ENCODE peak calls at places on chromosomes 16 and 17, in eight cellular contexts. One of them, this sample, is unnamed.
A peak's percentile ranks its signal among the peaks of the same experiment; 100 is the strongest.

GRCh38 chr17:3985800-3986199 is 21.6 kb upstream of the ATP2A3 start:
- DNase-seq in colonic mucosa: no peak
- DNase-seq in hepatocyte: no peak
- DNase-seq in pancreas: no peak
- DNase-seq in BE2C: no peak
- DNase-seq in AG04450: no peak
- DNase-seq in right cardiac atrium: no peak
- DNase-seq in heart right ventricle: no peak
- DNase-seq in this sample: peak; percentile 45

GRCh38 chr17:5526821-5527598 is 40.6 kb downstream of the MIS12 start:
- DNase-seq in colonic mucosa: peak; percentile 32
- DNase-seq in hepatocyte: peak; percentile 91
- DNase-seq in pancreas: peak; percentile 7
- DNase-seq in BE2C: peak; percentile 78
- DNase-seq in AG04450: peak; percentile 91
- DNase-seq in right cardiac atrium: peak; percentile 84
- DNase-seq in heart right ventricle: peak; percentile 51
- DNase-seq in this sample: no peak

GRCh38 chr16:2308089-2308962 is 32.2 kb downstream of the ABCA3 start:
- DNase-seq in colonic mucosa: no peak
- DNase-seq in hepatocyte: no peak
- DNase-seq in pancreas: no peak
- DNase-seq in BE2C: no peak
- DNase-seq in AG04450: no peak
- DNase-seq in right cardiac atrium: no peak
- DNase-seq in heart right ventricle: no peak
- DNase-seq in this sample: no peak

GRCh38 chr17:78583091-78583490 is 5.9 kb upstream of the DNAH17 start:
- DNase-seq in colonic mucosa: no peak
- DNase-seq in hepatocyte: no peak
- DNase-seq in pancreas: no peak
- DNase-seq in BE2C: peak; percentile 47
- DNase-seq in AG04450: no peak
- DNase-seq in right cardiac atrium: no peak
- DNase-seq in heart right ventricle: no peak
- DNase-seq in this sample: peak; percentile 12

GRCh38 chr16:48559462-48560211 is 50.3 kb downstream of the N4BP1 start:
- DNase-seq in colonic mucosa: no peak
- DNase-seq in hepatocyte: no peak
- DNase-seq in pancreas: no peak
- DNase-seq in BE2C: no peak
- DNase-seq in AG04450: no peak
- DNase-seq in right cardiac atrium: no peak
- DNase-seq in heart right ventricle: no peak
- DNase-seq in this sample: no peak

GRCh38 chr16:88705746-88706287 is 391 bp downstream of the RNF166 start:
- DNase-seq in colonic mucosa: no peak
- DNase-seq in hepatocyte: peak; percentile 50
- DNase-seq in pancreas: no peak
- DNase-seq in BE2C: no peak
- DNase-seq in AG04450: no peak
- DNase-seq in right cardiac atrium: no peak
- DNase-seq in heart right ventricle: no peak
- DNase-seq in this sample: no peak

GRCh38 chr16:84279871-84280270 is 14.8 kb upstream of the WFDC1 start:
- DNase-seq in colonic mucosa: no peak
- DNase-seq in hepatocyte: no peak
- DNase-seq in pancreas: no peak
- DNase-seq in BE2C: no peak
- DNase-seq in AG04450: no peak
- DNase-seq in right cardiac atrium: no peak
- DNase-seq in heart right ventricle: no peak
- DNase-seq in this sample: no peak

GRCh38 chr16:85856054-85856453 is 42.9 kb upstream of the IRF8 start:
- DNase-seq in colonic mucosa: peak; percentile 10
- DNase-seq in hepatocyte: no peak
- DNase-seq in pancreas: no peak
- DNase-seq in BE2C: no peak
- DNase-seq in AG04450: no peak
- DNase-seq in right cardiac atrium: no peak
- DNase-seq in heart right ventricle: no peak
- DNase-seq in this sample: no peak

GRCh38 chr17:60086822-60087591 is 8.3 kb upstream of the HEATR6 start:
- DNase-seq in colonic mucosa: no peak
- DNase-seq in hepatocyte: no peak
- DNase-seq in pancreas: no peak
- DNase-seq in BE2C: no peak
- DNase-seq in AG04450: no peak
- DNase-seq in right cardiac atrium: no peak
- DNase-seq in heart right ventricle: no peak
- DNase-seq in this sample: no peak

GRCh38 chr17:74164446-74165045 is 38.9 kb upstream of the RPL38 start:
- DNase-seq in colonic mucosa: no peak
- DNase-seq in hepatocyte: no peak
- DNase-seq in pancreas: no peak
- DNase-seq in BE2C: no peak
- DNase-seq in AG04450: no peak
- DNase-seq in right cardiac atrium: no peak
- DNase-seq in heart right ventricle: no peak
- DNase-seq in this sample: no peak

GRCh38 chr17:30229012-30229411 is 6.5 kb downstream of the SLC6A4 start:
- DNase-seq in colonic mucosa: no peak
- DNase-seq in hepatocyte: no peak
- DNase-seq in pancreas: no peak
- DNase-seq in BE2C: no peak
- DNase-seq in AG04450: no peak
- DNase-seq in right cardiac atrium: no peak
- DNase-seq in heart right ventricle: no peak
- DNase-seq in this sample: no peak

GRCh38 chr17:72984145-72984924 is 108.2 kb downstream of the SLC39A11 start:
- DNase-seq in colonic mucosa: no peak
- DNase-seq in hepatocyte: no peak
- DNase-seq in pancreas: no peak
- DNase-seq in BE2C: no peak
- DNase-seq in AG04450: peak; percentile 80
- DNase-seq in right cardiac atrium: no peak
- DNase-seq in heart right ventricle: no peak
- DNase-seq in this sample: no peak

GRCh38 chr16:78460428-78460827 is 361.0 kb downstream of the WWOX start:
- DNase-seq in colonic mucosa: no peak
- DNase-seq in hepatocyte: peak; percentile 26
- DNase-seq in pancreas: no peak
- DNase-seq in BE2C: no peak
- DNase-seq in AG04450: no peak
- DNase-seq in right cardiac atrium: no peak
- DNase-seq in heart right ventricle: no peak
- DNase-seq in this sample: no peak

GRCh38 chr16:87076950-87077749 is 240.0 kb downstream of the C16orf95 start:
- DNase-seq in colonic mucosa: peak; percentile 58
- DNase-seq in hepatocyte: peak; percentile 65
- DNase-seq in pancreas: peak; percentile 78
- DNase-seq in BE2C: peak; percentile 64
- DNase-seq in AG04450: peak; percentile 18
- DNase-seq in right cardiac atrium: no peak
- DNase-seq in heart right ventricle: peak; percentile 40
- DNase-seq in this sample: peak; percentile 65

GRCh38 chr16:7744546-7745294 is 412.1 kb downstream of the RBFOX1 start:
- DNase-seq in colonic mucosa: no peak
- DNase-seq in hepatocyte: no peak
- DNase-seq in pancreas: no peak
- DNase-seq in BE2C: no peak
- DNase-seq in AG04450: no peak
- DNase-seq in right cardiac atrium: no peak
- DNase-seq in heart right ventricle: no peak
- DNase-seq in this sample: no peak

GRCh38 chr16:7745321-7745720 is 412.7 kb downstream of the RBFOX1 start:
- DNase-seq in colonic mucosa: no peak
- DNase-seq in hepatocyte: no peak
- DNase-seq in pancreas: no peak
- DNase-seq in BE2C: no peak
- DNase-seq in AG04450: no peak
- DNase-seq in right cardiac atrium: no peak
- DNase-seq in heart right ventricle: no peak
- DNase-seq in this sample: no peak

GRCh38 chr16:7746971-7747370 is 414.3 kb downstream of the RBFOX1 start:
- DNase-seq in colonic mucosa: no peak
- DNase-seq in hepatocyte: no peak
- DNase-seq in pancreas: no peak
- DNase-seq in BE2C: no peak
- DNase-seq in AG04450: no peak
- DNase-seq in right cardiac atrium: no peak
- DNase-seq in heart right ventricle: no peak
- DNase-seq in this sample: no peak

DNA sequence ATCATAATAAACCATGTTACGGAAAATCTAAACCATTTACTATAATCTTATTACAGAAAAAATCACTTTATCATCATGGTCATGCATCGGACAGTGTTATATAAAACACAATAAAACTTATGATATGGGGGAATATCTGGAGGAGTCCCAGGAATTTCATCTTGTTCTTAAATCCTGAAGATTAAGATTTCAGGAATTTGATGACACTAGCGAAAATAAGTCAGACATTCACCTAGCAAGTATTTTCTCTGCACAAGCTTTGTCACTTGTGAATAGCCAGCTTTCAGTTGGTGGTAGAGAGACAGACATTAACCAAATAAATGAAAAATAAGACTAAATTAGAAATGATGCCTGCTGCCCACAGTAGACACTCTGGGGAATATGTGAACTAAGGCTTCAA is 410.0 kb downstream of the RBFOX1 start:
- DNase-seq in colonic mucosa: no peak
- DNase-seq in hepatocyte: no peak
- DNase-seq in pancreas: no peak
- DNase-seq in BE2C: no peak
- DNase-seq in AG04450: no peak
- DNase-seq in right cardiac atrium: no peak
- DNase-seq in heart right ventricle: no peak
- DNase-seq in this sample: no peak
- H3K9me3 ChIP-seq in colonic mucosa: no peaks in the 10 kb centered on the region
- H3K9me3 ChIP-seq in hepatocyte: no peaks in the 10 kb centered on the region
- H3K9me3 ChIP-seq in pancreas: no peaks in the 10 kb centered on the region
- H3K9me3 ChIP-seq in BE2C: no peaks in the 10 kb centered on the region
- H3K9me3 ChIP-seq in AG04450: peaks cover 22% of the 10 kb centered on the region
- H3K9me3 ChIP-seq in right cardiac atrium: no peaks in the 10 kb centered on the region
- H3K9me3 ChIP-seq in heart right ventricle: no peaks in the 10 kb centered on the region
- H3K9me3 ChIP-seq in this sample: no peaks in the 10 kb centered on the region

DNA sequence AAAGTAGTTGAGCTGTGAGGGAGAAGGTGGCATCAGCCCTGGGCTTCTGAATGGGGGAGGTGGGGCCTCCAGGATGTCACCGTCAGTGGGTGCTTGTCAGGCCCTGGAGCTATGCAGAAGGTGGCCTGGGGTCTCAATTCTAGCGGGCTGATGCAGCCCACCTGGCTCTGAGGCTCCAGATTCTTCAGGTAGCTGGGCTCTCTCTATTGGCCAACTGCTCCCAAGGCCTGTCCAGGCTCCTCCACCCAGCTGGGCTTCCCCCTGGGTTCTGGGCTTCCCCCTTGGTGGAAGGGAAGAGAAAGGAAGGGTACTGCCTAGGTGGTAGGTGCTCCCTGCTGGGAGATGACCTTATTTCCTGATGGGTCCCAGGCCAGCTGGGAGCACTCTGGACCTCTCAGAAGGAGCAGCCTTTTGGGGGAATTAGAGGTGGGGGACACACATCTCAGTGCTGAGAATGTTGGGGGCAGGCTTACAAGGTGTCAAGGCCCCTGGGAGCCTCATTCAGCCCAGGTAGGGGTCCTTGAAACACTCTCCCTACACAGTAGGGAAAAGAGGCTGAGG is 1728.3 kb downstream of the TP53TG3F start:
- DNase-seq in colonic mucosa: no peak
- DNase-seq in hepatocyte: no peak
- DNase-seq in pancreas: no peak
- DNase-seq in BE2C: no peak
- DNase-seq in AG04450: no peak
- DNase-seq in right cardiac atrium: no peak
- DNase-seq in heart right ventricle: no peak
- DNase-seq in this sample: no peak
- H3K9me3 ChIP-seq in colonic mucosa: no peaks in the 10 kb centered on the region
- H3K9me3 ChIP-seq in hepatocyte: no peaks in the 10 kb centered on the region
- H3K9me3 ChIP-seq in pancreas: no peaks in the 10 kb centered on the region
- H3K9me3 ChIP-seq in BE2C: no peaks in the 10 kb centered on the region
- H3K9me3 ChIP-seq in AG04450: peaks cover 56% of the 10 kb centered on the region
- H3K9me3 ChIP-seq in right cardiac atrium: no peaks in the 10 kb centered on the region
- H3K9me3 ChIP-seq in heart right ventricle: no peaks in the 10 kb centered on the region
- H3K9me3 ChIP-seq in this sample: no peaks in the 10 kb centered on the region

DNA sequence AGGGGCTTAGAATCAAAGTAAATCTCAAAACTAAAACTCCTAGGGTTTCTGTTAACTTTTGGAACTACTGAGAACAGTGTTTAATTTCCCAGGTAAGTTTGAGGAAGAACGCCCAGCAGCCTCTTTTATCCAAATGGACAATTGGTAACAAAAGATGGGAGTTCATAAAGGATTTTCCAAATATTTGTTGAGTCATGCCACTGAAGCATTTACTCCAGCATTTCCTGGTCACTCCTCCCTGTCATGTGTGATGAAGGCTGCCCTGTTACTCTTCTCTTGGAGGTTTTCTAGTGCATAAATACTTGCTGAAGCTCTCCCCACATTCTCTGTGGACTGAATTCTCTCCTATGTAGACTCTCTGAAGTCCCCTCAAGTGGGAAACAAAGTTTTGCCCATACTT is 16.5 kb downstream of the ZNF75A start:
- DNase-seq in colonic mucosa: no peak
- DNase-seq in hepatocyte: no peak
- DNase-seq in pancreas: no peak
- DNase-seq in BE2C: no peak
- DNase-seq in AG04450: no peak
- DNase-seq in right cardiac atrium: no peak
- DNase-seq in heart right ventricle: no peak
- DNase-seq in this sample: no peak
- H3K9me3 ChIP-seq in colonic mucosa: peaks cover 4% of the 10 kb centered on the region
- H3K9me3 ChIP-seq in hepatocyte: peaks cover 34% of the 10 kb centered on the region
- H3K9me3 ChIP-seq in pancreas: peaks cover 5% of the 10 kb centered on the region
- H3K9me3 ChIP-seq in BE2C: peaks cover 8% of the 10 kb centered on the region
- H3K9me3 ChIP-seq in AG04450: peaks cover 36% of the 10 kb centered on the region
- H3K9me3 ChIP-seq in right cardiac atrium: peaks cover 19% of the 10 kb centered on the region
- H3K9me3 ChIP-seq in heart right ventricle: peaks cover 28% of the 10 kb centered on the region
- H3K9me3 ChIP-seq in this sample: peaks cover 36% of the 10 kb centered on the region

GRCh38 chr17:75400326-75400939 is 5.0 kb downstream of the GRB2 start:
- DNase-seq in colonic mucosa: no peak
- DNase-seq in hepatocyte: no peak
- DNase-seq in pancreas: no peak
- DNase-seq in BE2C: no peak
- DNase-seq in AG04450: no peak
- DNase-seq in right cardiac atrium: no peak
- DNase-seq in heart right ventricle: no peak
- DNase-seq in this sample: no peak

GRCh38 chr17:75405365-75406221 is at the start of gene GRB2:
- DNase-seq in colonic mucosa: peak; percentile 99
- DNase-seq in hepatocyte: peak; percentile 99
- DNase-seq in pancreas: peak; percentile 99
- DNase-seq in BE2C: peak; percentile 100
- DNase-seq in AG04450: peak; percentile 89
- DNase-seq in right cardiac atrium: peak; percentile 99
- DNase-seq in heart right ventricle: peak; percentile 100
- DNase-seq in this sample: peak; percentile 99

GRCh38 chr17:75404223-75404738 is 1.2 kb downstream of the GRB2 start:
- DNase-seq in colonic mucosa: peak; percentile 68
- DNase-seq in hepatocyte: peak; percentile 88
- DNase-seq in pancreas: peak; percentile 52
- DNase-seq in BE2C: peak; percentile 81
- DNase-seq in AG04450: no peak
- DNase-seq in right cardiac atrium: peak; percentile 54
- DNase-seq in heart right ventricle: peak; percentile 36
- DNase-seq in this sample: peak; percentile 54

GRCh38 chr17:75404739-75405364 is 626 bp downstream of the GRB2 start:
- DNase-seq in colonic mucosa: peak; percentile 63
- DNase-seq in hepatocyte: peak; percentile 45
- DNase-seq in pancreas: peak; percentile 38
- DNase-seq in BE2C: peak; percentile 53
- DNase-seq in AG04450: no peak
- DNase-seq in right cardiac atrium: peak; percentile 40
- DNase-seq in heart right ventricle: peak; percentile 40
- DNase-seq in this sample: peak; percentile 70

GRCh38 chr17:75402038-75402437 is 3.4 kb downstream of the GRB2 start:
- DNase-seq in colonic mucosa: no peak
- DNase-seq in hepatocyte: no peak
- DNase-seq in pancreas: no peak
- DNase-seq in BE2C: no peak
- DNase-seq in AG04450: no peak
- DNase-seq in right cardiac atrium: no peak
- DNase-seq in heart right ventricle: no peak
- DNase-seq in this sample: no peak
- H3K9me3 ChIP-seq in colonic mucosa: no peaks in the 10 kb centered on the region
- H3K9me3 ChIP-seq in hepatocyte: no peaks in the 10 kb centered on the region
- H3K9me3 ChIP-seq in pancreas: no peaks in the 10 kb centered on the region
- H3K9me3 ChIP-seq in BE2C: no peaks in the 10 kb centered on the region
- H3K9me3 ChIP-seq in AG04450: peaks cover 4% of the 10 kb centered on the region
- H3K9me3 ChIP-seq in right cardiac atrium: no peaks in the 10 kb centered on the region
- H3K9me3 ChIP-seq in heart right ventricle: no peaks in the 10 kb centered on the region
- H3K9me3 ChIP-seq in this sample: no peaks in the 10 kb centered on the region